ENCODE peak calls at places on chromosomes 4 and X, in six cellular contexts. M, E, O, L, H and C are unnamed samples.

GRCh38 chrX:100208076-100208475 is 202.0 kb downstream of the PCDH19 start:
- DNase-seq in O (no peak), H (no peak), E (no peak), L (no peak), M (no peak), C (no peak)

GRCh38 chr4:168488800-168489404 is 8.0 kb upstream of the PALLD start:
- DNase-seq in M (no peak), E (no peak), L (no peak), H (no peak), O (no peak), C (no peak)

GRCh38 chr4:119337010-119337409 is 15.1 kb upstream of the FABP2 start:
- DNase-seq in M (no peak), O (no peak), L (no peak), H (no peak), E (no peak), C (no peak)

GRCh38 chr4:1207603-1208265 is 35.4 kb upstream of the SPON2 start:
- DNase-seq in L (no peak), H (no peak), E (no peak), M (no peak), O (no peak), C (no peak)

GRCh38 chrX:113920661-113921060 is 663.2 kb upstream of the HTR2C start:
- DNase-seq in E (no peak), M (no peak), O (no peak), L (no peak), H (no peak), C (no peak)

GRCh38 chr4:102574317-102574716 is 73.2 kb downstream of the NFKB1 start:
- DNase-seq in O (no peak), E (peak), H (no peak), M (no peak), L (no peak), C (no peak)

GRCh38 chr4:41644288-41644914 is 104.1 kb downstream of the PHOX2B start:
- DNase-seq in E (peak), L (peak), O (no peak), H (no peak), M (peak), C (peak)

GRCh38 chr4:128853741-128854140 is 44.2 kb downstream of the JADE1 start:
- DNase-seq in O (no peak), M (no peak), H (no peak), E (no peak), L (no peak), C (no peak)

GRCh38 chr4:155072417-155072816 is 136.0 kb upstream of the NPY2R start:
- DNase-seq in E (no peak), M (no peak), O (no peak), H (no peak), L (no peak), C (no peak)

GRCh38 chrX:15948318-15948660 is 93.7 kb upstream of the AP1S2 start:
- DNase-seq in H (no peak), O (no peak), L (no peak), E (no peak), M (no peak), C (no peak)

GRCh38 chr4:132593717-132594400 is 555.2 kb upstream of the PCDH10 start:
- DNase-seq in H (no peak), O (no peak), L (no peak), E (no peak), M (no peak), C (no peak)

GRCh38 chr4:57182132-57182874 is 72.1 kb upstream of the IGFBP7 start:
- DNase-seq in L (no peak), H (no peak), M (no peak), O (no peak), E (no peak), C (no peak)

GRCh38 chr4:3196670-3197359 is 52.1 kb upstream of the MSANTD1 start:
- DNase-seq in O (no peak), E (no peak), H (no peak), L (no peak), M (no peak), C (no peak)

GRCh38 chr4:72055566-72055965 is 23.8 kb downstream of the NPFFR2 start:
- DNase-seq in O (no peak), H (no peak), M (no peak), E (no peak), L (no peak), C (no peak)

GRCh38 chr4:26807330-26807729 is 53.3 kb upstream of the STIM2 start:
- DNase-seq in O (no peak), E (no peak), M (no peak), H (peak), L (no peak), C (no peak)
- TF ChIP-seq ZNF274 in O (no peak), E (no peak), M (no peak), H (no peak), L (no peak), C (no peak)

GRCh38 chr4:152817331-152817730 is 37.6 kb downstream of the ARFIP1 start:
- DNase-seq in E (no peak), H (no peak), O (no peak), L (no peak), M (no peak), C (no peak)
- TF ChIP-seq ZNF274 in E (no peak), H (no peak), O (no peak), L (no peak), M (no peak), C (no peak)

DNA sequence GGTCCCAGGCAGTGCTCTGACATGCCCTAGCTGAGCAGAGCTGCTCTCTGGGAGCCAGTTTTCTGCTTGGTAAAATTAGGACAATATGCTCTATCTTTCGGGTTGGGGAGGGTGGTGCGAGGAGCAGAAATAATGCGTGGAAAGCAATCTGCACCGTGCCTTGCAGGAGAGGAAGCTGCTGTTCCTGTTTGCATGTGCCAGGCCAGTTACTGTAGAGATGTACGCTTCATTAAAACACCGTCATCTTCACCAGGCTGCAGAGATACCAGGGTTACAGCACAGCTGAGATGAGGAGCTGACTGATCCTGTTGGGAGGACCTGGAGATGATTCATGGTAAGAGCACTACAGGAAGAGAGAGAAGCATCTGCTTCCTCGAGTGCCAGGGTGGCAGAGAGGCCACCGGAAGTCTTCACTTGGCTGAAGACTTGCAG is 29.5 kb upstream of the IRF2 start:
- DNase-seq in O (no peak), H (no peak), E (no peak), L (no peak), M (no peak), C (no peak)
- TF ChIP-seq ZNF274 in O (no peak), H (no peak), E (no peak), L (no peak), M (no peak), C (no peak)

DNA sequence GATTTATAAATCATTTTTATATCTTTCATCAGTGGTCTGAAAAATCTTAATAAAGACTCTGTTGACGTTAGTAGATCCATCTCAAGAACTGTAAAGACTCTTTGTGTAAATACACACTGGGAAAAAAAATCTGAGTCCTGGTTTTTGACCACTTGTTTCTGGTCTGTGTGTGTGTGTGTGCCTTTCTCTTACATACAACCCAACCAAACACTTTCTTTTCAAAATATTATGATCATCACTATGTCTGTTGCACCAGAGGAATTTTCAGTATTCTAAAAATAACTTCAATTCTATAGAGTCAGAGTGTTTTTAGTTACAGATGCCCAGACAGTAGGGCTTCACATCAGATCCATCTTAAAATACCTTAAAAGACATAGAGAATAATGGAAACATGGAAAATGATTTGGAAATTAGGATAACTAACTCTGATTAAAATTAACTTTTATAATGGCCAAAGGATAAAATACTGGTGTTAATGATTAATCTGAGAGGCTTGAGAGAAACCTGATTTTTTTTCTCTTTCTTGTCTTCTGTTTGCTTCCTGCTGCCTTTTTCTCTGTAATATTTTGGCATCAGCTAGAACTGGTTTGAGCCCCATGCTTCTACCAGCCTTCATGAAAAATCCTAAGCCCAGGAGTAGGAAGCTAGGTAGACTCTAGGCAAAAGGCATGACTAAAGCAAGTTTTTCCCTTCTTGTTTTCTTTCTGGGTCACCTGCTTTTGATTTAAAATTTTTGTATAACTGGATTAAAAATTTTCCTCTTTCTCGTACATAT is 99.7 kb downstream of the ATXN3L start:
- DNase-seq in L (no peak), H (no peak), O (no peak), M (no peak), E (no peak), C (no peak)
- TF ChIP-seq ZNF274 in L (no peak), H (no peak), O (no peak), M (no peak), E (no peak), C (no peak)

DNA sequence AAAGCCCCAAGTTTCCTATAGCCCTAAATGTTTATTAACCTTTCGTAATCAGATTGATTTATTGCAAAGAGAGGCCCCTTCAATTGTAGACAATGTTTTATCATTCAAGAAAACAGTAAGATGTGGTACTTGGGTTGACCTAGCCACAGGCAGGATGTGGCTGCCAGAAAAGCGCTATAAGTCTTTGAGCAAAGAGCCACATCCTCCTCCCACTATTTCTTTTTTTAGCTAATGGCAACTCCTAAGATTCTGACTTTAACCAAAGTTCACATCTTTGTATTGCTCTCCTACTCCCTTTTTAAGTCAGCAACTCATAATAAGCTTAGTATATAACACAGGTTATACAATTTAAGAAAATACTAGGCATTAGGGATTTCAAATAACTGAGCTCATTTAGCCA is 70.7 kb upstream of the PPP3CA start:
- DNase-seq in E (no peak), M (no peak), H (peak), L (no peak), O (no peak), C (no peak)
- TF ChIP-seq ZNF274 in E (no peak), M (no peak), H (no peak), L (no peak), O (no peak), C (no peak)